ENCODE peak calls at places on chromosomes 13 and 19, in nine cellular contexts. X is CD8-positive, alpha-beta T cell; T is ascending aorta; Y is astrocyte of the cerebellum; A is SJSA1; N is lower leg skin; Q is adrenal gland; M is A549; W is left ventricle myocardium inferior. I is an unnamed sample.

GRCh38 chr13:44231786-44232516 is 141.7 kb upstream of the SERP2 start:
- DNase-seq in N (peak), T (no peak), Q (peak), Y (peak), W (no peak), X (no peak), A (peak), M (peak), I (peak)

GRCh38 chr19:31390721-31391120 is 41.5 kb upstream of the TSHZ3 start:
- DNase-seq in A (no peak), Q (no peak), X (no peak), W (no peak), N (no peak), T (no peak), Y (no peak), M (no peak), I (no peak)

GRCh38 chr13:24230428-24231072 is 70.0 kb downstream of the SPATA13 start:
- DNase-seq in N (no peak), X (no peak), Y (no peak), M (no peak), Q (no peak), T (no peak), W (no peak), A (no peak), I (no peak)

GRCh38 chr13:111210082-111210481 is 95.0 kb downstream of the ARHGEF7 start:
- DNase-seq in T (no peak), Q (no peak), X (no peak), A (no peak), Y (no peak), M (no peak), N (no peak), W (no peak), I (no peak)

GRCh38 chr19:11422163-11423068 is 3.3 kb upstream of the RGL3 start:
- DNase-seq in Y (no peak), X (peak), Q (peak), M (peak), W (peak), T (peak), A (no peak), N (peak), I (peak)

GRCh38 chr13:27854606-27855005 is 62.3 kb downstream of the GSX1 start:
- DNase-seq in Y (no peak), A (no peak), X (no peak), W (no peak), Q (no peak), N (no peak), T (no peak), M (no peak), I (no peak)

GRCh38 chr19:14006766-14007562 is 844 bp upstream of the RFX1 start:
- DNase-seq in T (no peak), X (no peak), Y (no peak), N (no peak), A (no peak), W (peak), Q (no peak), M (no peak), I (peak)

GRCh38 chr19:55694241-55694655 is 19.2 kb downstream of the EPN1 start:
- DNase-seq in A (no peak), X (no peak), W (no peak), T (no peak), Q (no peak), N (no peak), Y (no peak), M (no peak), I (no peak)

GRCh38 chr13:29593605-29594297 is 1.7 kb downstream of the SLC7A1 start:
- DNase-seq in W (no peak), A (no peak), T (no peak), Q (no peak), Y (no peak), N (no peak), M (no peak), X (no peak), I (no peak)

GRCh38 chr13:45681101-45681500 is 21.0 kb upstream of the CBY2 start:
- DNase-seq in T (no peak), Y (no peak), N (no peak), Q (peak), X (no peak), W (no peak), M (no peak), A (no peak), I (no peak)

GRCh38 chr13:48000559-48001126 is 430 bp downstream of the SUCLA2 start:
- DNase-seq in A (no peak), M (peak), Q (peak), T (no peak), Y (no peak), W (no peak), X (no peak), N (no peak), I (no peak)

GRCh38 chr19:10724573-10725071 is 6.7 kb downstream of the DNM2 start:
- DNase-seq in A (no peak), W (no peak), X (no peak), M (no peak), T (no peak), Q (no peak), N (no peak), Y (no peak), I (no peak)

GRCh38 chr13:95002968-95003813 is 290.8 kb upstream of the SOX21 start:
- DNase-seq in Y (no peak), N (no peak), W (no peak), A (no peak), T (no peak), M (no peak), X (no peak), Q (no peak), I (no peak)

GRCh38 chr13:100314132-100314910 is 225.4 kb downstream of the PCCA start:
- DNase-seq in T (no peak), Y (no peak), X (no peak), Q (no peak), N (no peak), W (no peak), M (no peak), A (no peak), I (no peak)

GRCh38 chr13:47672982-47673670 is 327.9 kb downstream of the SUCLA2 start:
- DNase-seq in Q (no peak), T (no peak), A (no peak), N (no peak), W (no peak), M (no peak), X (no peak), Y (peak), I (no peak)

GRCh38 chr19:2820112-2820702 is 539 bp downstream of the ZNF554 start:
- DNase-seq in W (no peak), A (no peak), Y (no peak), T (no peak), X (no peak), Q (no peak), M (no peak), N (no peak), I (no peak)
- H3K4me3 ChIP-seq in W (peak), A (peak), Y (peak), T (peak), X (peak), Q (peak), M (peak), N (peak), I (peak)

DNA sequence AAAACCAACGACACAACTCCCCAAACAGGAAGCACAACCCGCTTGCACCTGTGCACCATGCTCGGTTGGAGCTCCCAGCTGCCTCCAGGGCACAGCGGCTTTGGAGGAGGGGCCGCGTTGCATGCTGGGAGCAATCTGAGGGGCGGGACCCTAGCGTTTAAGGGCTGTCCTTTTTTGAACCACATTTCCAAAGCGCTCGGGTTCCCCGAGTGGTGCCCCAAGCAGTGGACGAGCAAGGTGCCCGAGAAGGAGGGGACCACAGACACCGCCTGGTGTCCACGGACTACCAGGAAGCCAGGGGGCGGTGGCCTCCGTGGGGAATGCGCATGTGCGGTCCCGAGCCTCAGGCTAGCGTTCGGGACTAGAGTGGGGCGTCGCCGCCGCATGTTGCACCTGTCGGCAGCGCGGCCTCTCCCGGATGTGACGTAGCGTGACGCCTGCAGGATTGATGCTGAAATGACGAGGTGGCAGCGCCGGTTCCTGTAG is 11.9 kb upstream of the ZNF57 start:
- DNase-seq in W (no peak), T (no peak), Q (no peak), X (peak), A (no peak), N (no peak), Y (no peak), M (no peak), I (no peak)
- H3K4me3 ChIP-seq in W (peak), T (peak), Q (no peak), X (no peak), A (no peak), N (no peak), Y (no peak), M (no peak), I (peak)

DNA sequence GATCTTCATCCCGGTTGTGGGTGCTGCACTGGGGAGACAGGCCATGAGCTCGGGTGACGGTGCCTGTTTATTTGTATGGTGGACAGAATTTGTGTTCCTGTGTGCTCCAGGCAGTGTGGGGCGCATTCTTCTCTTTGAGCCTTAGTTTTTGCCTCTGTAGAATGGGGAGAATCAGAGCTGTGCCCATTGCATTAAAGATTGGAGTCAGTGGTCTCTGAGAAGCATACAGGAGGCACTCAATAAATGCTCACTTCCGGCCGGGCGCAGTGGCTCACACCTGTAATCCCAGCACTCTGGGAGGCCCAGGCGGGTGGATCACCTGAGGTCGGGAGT is 23.0 kb downstream of the NFIC start:
- DNase-seq in N (no peak), W (no peak), T (no peak), A (no peak), X (no peak), M (no peak), Q (no peak), Y (no peak), I (no peak)
- H3K4me3 ChIP-seq in N (no peak), W (no peak), T (no peak), A (no peak), X (no peak), M (no peak), Q (no peak), Y (no peak), I (no peak)

GRCh38 chr19:5575553-5575952 is 7.8 kb upstream of the TINCR start:
- DNase-seq in A (no peak), X (no peak), Q (no peak), Y (no peak), N (no peak), M (no peak), T (no peak), W (no peak), I (no peak)

GRCh38 chr19:5579697-5580096 is 11.9 kb upstream of the TINCR start:
- DNase-seq in N (no peak), Q (no peak), Y (no peak), W (no peak), M (no peak), X (no peak), T (no peak), A (no peak), I (no peak)

GRCh38 chr19:5580116-5580515 is 12.4 kb upstream of the TINCR start:
- DNase-seq in W (no peak), M (no peak), A (peak), N (no peak), X (no peak), T (no peak), Q (no peak), Y (no peak), I (no peak)

GRCh38 chr19:5579286-5579685 is 11.5 kb upstream of the TINCR start:
- DNase-seq in N (no peak), W (no peak), Y (no peak), M (no peak), A (no peak), Q (no peak), T (no peak), X (no peak), I (no peak)

GRCh38 chr19:5578094-5578846 is 10.5 kb upstream of the TINCR start:
- DNase-seq in M (peak), A (peak), T (no peak), Y (no peak), X (peak), N (peak), W (peak), Q (peak), I (no peak)
- H3K4me3 ChIP-seq in M (no peak), A (no peak), T (no peak), Y (no peak), X (no peak), N (no peak), W (peak), Q (no peak), I (peak)